ENCODE peak calls at places on chromosomes 5 and 9, in eight cellular contexts. One of them, this sample, is unnamed.

GRCh38 chr9:89719202-89719601 is 114.4 kb downstream of the GADD45G start:
- DNase-seq in neural crest cell: no peak
- DNase-seq in stimulated activated naive CD8-positive, alpha-beta T cell treated with anti-CD3 and anti-CD28 coated beads, Interleukin-15, Interleukin-2, amounts not matched to agents 100 U/mL and 50 U/mL, for 24 hours: no peak
- DNase-seq in left ventricle myocardium inferior: no peak
- DNase-seq in HepG2: no peak
- DNase-seq in activated naive CD8-positive, alpha-beta T cell treated with anti-CD3 and anti-CD28 coated beads, Interleukin-2, amount 50 U/mL, for 16 hours: no peak
- DNase-seq in stimulated activated CD4-positive, alpha-beta T cell treated with anti-CD3 and anti-CD28 coated beads, Interleukin-12 subunit alpha, Interleukin-12 subunit beta, amount 100 ng/mL, for 4 hours: no peak
- DNase-seq in H54: no peak
- DNase-seq in this sample: no peak

GRCh38 chr5:178115136-178115834 is 2.0 kb downstream of the N4BP3 start:
- DNase-seq in stimulated activated naive CD8-positive, alpha-beta T cell treated with anti-CD3 and anti-CD28 coated beads, Interleukin-15, Interleukin-2, amounts not matched to agents 100 U/mL and 50 U/mL, for 24 hours: peak; percentile 54
- DNase-seq in H54: no peak
- DNase-seq in HepG2: no peak
- DNase-seq in activated naive CD8-positive, alpha-beta T cell treated with anti-CD3 and anti-CD28 coated beads, Interleukin-2, amount 50 U/mL, for 16 hours: no peak
- DNase-seq in left ventricle myocardium inferior: no peak
- DNase-seq in neural crest cell: no peak
- DNase-seq in stimulated activated CD4-positive, alpha-beta T cell treated with anti-CD3 and anti-CD28 coated beads, Interleukin-12 subunit alpha, Interleukin-12 subunit beta, amount 100 ng/mL, for 4 hours: no peak
- DNase-seq in this sample: peak; percentile 49

GRCh38 chr9:123925820-123926219 is 4.1 kb downstream of the DENND1A start:
- DNase-seq in HepG2: peak; percentile 20
- DNase-seq in stimulated activated naive CD8-positive, alpha-beta T cell treated with anti-CD3 and anti-CD28 coated beads, Interleukin-15, Interleukin-2, amounts not matched to agents 100 U/mL and 50 U/mL, for 24 hours: no peak
- DNase-seq in H54: no peak
- DNase-seq in left ventricle myocardium inferior: no peak
- DNase-seq in stimulated activated CD4-positive, alpha-beta T cell treated with anti-CD3 and anti-CD28 coated beads, Interleukin-12 subunit alpha, Interleukin-12 subunit beta, amount 100 ng/mL, for 4 hours: no peak
- DNase-seq in neural crest cell: no peak
- DNase-seq in activated naive CD8-positive, alpha-beta T cell treated with anti-CD3 and anti-CD28 coated beads, Interleukin-2, amount 50 U/mL, for 16 hours: no peak
- DNase-seq in this sample: no peak

GRCh38 chr5:98468188-98468869 is 305.1 kb upstream of the RGMB start:
- DNase-seq in left ventricle myocardium inferior: no peak
- DNase-seq in H54: no peak
- DNase-seq in neural crest cell: no peak
- DNase-seq in stimulated activated CD4-positive, alpha-beta T cell treated with anti-CD3 and anti-CD28 coated beads, Interleukin-12 subunit alpha, Interleukin-12 subunit beta, amount 100 ng/mL, for 4 hours: no peak
- DNase-seq in stimulated activated naive CD8-positive, alpha-beta T cell treated with anti-CD3 and anti-CD28 coated beads, Interleukin-15, Interleukin-2, amounts not matched to agents 100 U/mL and 50 U/mL, for 24 hours: no peak
- DNase-seq in activated naive CD8-positive, alpha-beta T cell treated with anti-CD3 and anti-CD28 coated beads, Interleukin-2, amount 50 U/mL, for 16 hours: no peak
- DNase-seq in HepG2: no peak
- DNase-seq in this sample: no peak

GRCh38 chr5:78927657-78928282 is 57.3 kb downstream of the ARSB start:
- DNase-seq in left ventricle myocardium inferior: no peak
- DNase-seq in HepG2: peak; percentile 62
- DNase-seq in neural crest cell: no peak
- DNase-seq in stimulated activated CD4-positive, alpha-beta T cell treated with anti-CD3 and anti-CD28 coated beads, Interleukin-12 subunit alpha, Interleukin-12 subunit beta, amount 100 ng/mL, for 4 hours: no peak
- DNase-seq in activated naive CD8-positive, alpha-beta T cell treated with anti-CD3 and anti-CD28 coated beads, Interleukin-2, amount 50 U/mL, for 16 hours: no peak
- DNase-seq in stimulated activated naive CD8-positive, alpha-beta T cell treated with anti-CD3 and anti-CD28 coated beads, Interleukin-15, Interleukin-2, amounts not matched to agents 100 U/mL and 50 U/mL, for 24 hours: no peak
- DNase-seq in H54: peak; percentile 59
- DNase-seq in this sample: no peak

GRCh38 chr9:128304151-128304970 is 17.9 kb downstream of the TRUB2 start:
- DNase-seq in neural crest cell: no peak
- DNase-seq in stimulated activated naive CD8-positive, alpha-beta T cell treated with anti-CD3 and anti-CD28 coated beads, Interleukin-15, Interleukin-2, amounts not matched to agents 100 U/mL and 50 U/mL, for 24 hours: no peak
- DNase-seq in activated naive CD8-positive, alpha-beta T cell treated with anti-CD3 and anti-CD28 coated beads, Interleukin-2, amount 50 U/mL, for 16 hours: no peak
- DNase-seq in stimulated activated CD4-positive, alpha-beta T cell treated with anti-CD3 and anti-CD28 coated beads, Interleukin-12 subunit alpha, Interleukin-12 subunit beta, amount 100 ng/mL, for 4 hours: no peak
- DNase-seq in HepG2: no peak
- DNase-seq in left ventricle myocardium inferior: no peak
- DNase-seq in H54: no peak
- DNase-seq in this sample: no peak

GRCh38 chr9:121670447-121670846 is 19.0 kb downstream of the DAB2IP start:
- DNase-seq in activated naive CD8-positive, alpha-beta T cell treated with anti-CD3 and anti-CD28 coated beads, Interleukin-2, amount 50 U/mL, for 16 hours: no peak
- DNase-seq in HepG2: no peak
- DNase-seq in stimulated activated naive CD8-positive, alpha-beta T cell treated with anti-CD3 and anti-CD28 coated beads, Interleukin-15, Interleukin-2, amounts not matched to agents 100 U/mL and 50 U/mL, for 24 hours: no peak
- DNase-seq in left ventricle myocardium inferior: no peak
- DNase-seq in H54: no peak
- DNase-seq in stimulated activated CD4-positive, alpha-beta T cell treated with anti-CD3 and anti-CD28 coated beads, Interleukin-12 subunit alpha, Interleukin-12 subunit beta, amount 100 ng/mL, for 4 hours: no peak
- DNase-seq in neural crest cell: no peak
- DNase-seq in this sample: no peak

GRCh38 chr5:105101597-105101996 is 1539.0 kb upstream of the NUDT12 start:
- DNase-seq in activated naive CD8-positive, alpha-beta T cell treated with anti-CD3 and anti-CD28 coated beads, Interleukin-2, amount 50 U/mL, for 16 hours: no peak
- DNase-seq in HepG2: no peak
- DNase-seq in stimulated activated naive CD8-positive, alpha-beta T cell treated with anti-CD3 and anti-CD28 coated beads, Interleukin-15, Interleukin-2, amounts not matched to agents 100 U/mL and 50 U/mL, for 24 hours: no peak
- DNase-seq in H54: no peak
- DNase-seq in neural crest cell: no peak
- DNase-seq in left ventricle myocardium inferior: no peak
- DNase-seq in stimulated activated CD4-positive, alpha-beta T cell treated with anti-CD3 and anti-CD28 coated beads, Interleukin-12 subunit alpha, Interleukin-12 subunit beta, amount 100 ng/mL, for 4 hours: no peak
- DNase-seq in this sample: no peak

GRCh38 chr9:93292288-93292615 is 108.3 kb downstream of the WNK2 start:
- DNase-seq in left ventricle myocardium inferior: no peak
- DNase-seq in activated naive CD8-positive, alpha-beta T cell treated with anti-CD3 and anti-CD28 coated beads, Interleukin-2, amount 50 U/mL, for 16 hours: no peak
- DNase-seq in H54: no peak
- DNase-seq in HepG2: no peak
- DNase-seq in stimulated activated CD4-positive, alpha-beta T cell treated with anti-CD3 and anti-CD28 coated beads, Interleukin-12 subunit alpha, Interleukin-12 subunit beta, amount 100 ng/mL, for 4 hours: no peak
- DNase-seq in neural crest cell: no peak
- DNase-seq in stimulated activated naive CD8-positive, alpha-beta T cell treated with anti-CD3 and anti-CD28 coated beads, Interleukin-15, Interleukin-2, amounts not matched to agents 100 U/mL and 50 U/mL, for 24 hours: no peak
- DNase-seq in this sample: no peak

GRCh38 chr5:174354571-174354970 is 309.1 kb downstream of the NSG2 start:
- DNase-seq in stimulated activated naive CD8-positive, alpha-beta T cell treated with anti-CD3 and anti-CD28 coated beads, Interleukin-15, Interleukin-2, amounts not matched to agents 100 U/mL and 50 U/mL, for 24 hours: no peak
- DNase-seq in left ventricle myocardium inferior: no peak
- DNase-seq in H54: no peak
- DNase-seq in HepG2: no peak
- DNase-seq in stimulated activated CD4-positive, alpha-beta T cell treated with anti-CD3 and anti-CD28 coated beads, Interleukin-12 subunit alpha, Interleukin-12 subunit beta, amount 100 ng/mL, for 4 hours: no peak
- DNase-seq in activated naive CD8-positive, alpha-beta T cell treated with anti-CD3 and anti-CD28 coated beads, Interleukin-2, amount 50 U/mL, for 16 hours: no peak
- DNase-seq in neural crest cell: no peak
- DNase-seq in this sample: no peak

GRCh38 chr5:169299651-169300467 is 1.1 kb downstream of the SLIT3 start:
- DNase-seq in stimulated activated CD4-positive, alpha-beta T cell treated with anti-CD3 and anti-CD28 coated beads, Interleukin-12 subunit alpha, Interleukin-12 subunit beta, amount 100 ng/mL, for 4 hours: no peak
- DNase-seq in H54: no peak
- DNase-seq in activated naive CD8-positive, alpha-beta T cell treated with anti-CD3 and anti-CD28 coated beads, Interleukin-2, amount 50 U/mL, for 16 hours: no peak
- DNase-seq in stimulated activated naive CD8-positive, alpha-beta T cell treated with anti-CD3 and anti-CD28 coated beads, Interleukin-15, Interleukin-2, amounts not matched to agents 100 U/mL and 50 U/mL, for 24 hours: no peak
- DNase-seq in left ventricle myocardium inferior: no peak
- DNase-seq in neural crest cell: no peak
- DNase-seq in HepG2: no peak
- DNase-seq in this sample: no peak

GRCh38 chr5:147689436-147689835 is 93.1 kb downstream of the JAKMIP2 start:
- DNase-seq in left ventricle myocardium inferior: no peak
- DNase-seq in HepG2: no peak
- DNase-seq in activated naive CD8-positive, alpha-beta T cell treated with anti-CD3 and anti-CD28 coated beads, Interleukin-2, amount 50 U/mL, for 16 hours: no peak
- DNase-seq in stimulated activated CD4-positive, alpha-beta T cell treated with anti-CD3 and anti-CD28 coated beads, Interleukin-12 subunit alpha, Interleukin-12 subunit beta, amount 100 ng/mL, for 4 hours: no peak
- DNase-seq in stimulated activated naive CD8-positive, alpha-beta T cell treated with anti-CD3 and anti-CD28 coated beads, Interleukin-15, Interleukin-2, amounts not matched to agents 100 U/mL and 50 U/mL, for 24 hours: no peak
- DNase-seq in neural crest cell: no peak
- DNase-seq in H54: no peak
- DNase-seq in this sample: no peak

GRCh38 chr5:141826674-141827073 is 51.5 kb downstream of the PCDH1 start:
- DNase-seq in H54: no peak
- DNase-seq in stimulated activated naive CD8-positive, alpha-beta T cell treated with anti-CD3 and anti-CD28 coated beads, Interleukin-15, Interleukin-2, amounts not matched to agents 100 U/mL and 50 U/mL, for 24 hours: no peak
- DNase-seq in neural crest cell: no peak
- DNase-seq in stimulated activated CD4-positive, alpha-beta T cell treated with anti-CD3 and anti-CD28 coated beads, Interleukin-12 subunit alpha, Interleukin-12 subunit beta, amount 100 ng/mL, for 4 hours: no peak
- DNase-seq in HepG2: no peak
- DNase-seq in activated naive CD8-positive, alpha-beta T cell treated with anti-CD3 and anti-CD28 coated beads, Interleukin-2, amount 50 U/mL, for 16 hours: no peak
- DNase-seq in left ventricle myocardium inferior: peak; percentile 53
- DNase-seq in this sample: no peak

GRCh38 chr5:172758077-172758835 is 12.7 kb downstream of the DUSP1 start:
- DNase-seq in H54: peak; percentile 92
- DNase-seq in stimulated activated naive CD8-positive, alpha-beta T cell treated with anti-CD3 and anti-CD28 coated beads, Interleukin-15, Interleukin-2, amounts not matched to agents 100 U/mL and 50 U/mL, for 24 hours: no peak
- DNase-seq in activated naive CD8-positive, alpha-beta T cell treated with anti-CD3 and anti-CD28 coated beads, Interleukin-2, amount 50 U/mL, for 16 hours: no peak
- DNase-seq in neural crest cell: no peak
- DNase-seq in HepG2: no peak
- DNase-seq in stimulated activated CD4-positive, alpha-beta T cell treated with anti-CD3 and anti-CD28 coated beads, Interleukin-12 subunit alpha, Interleukin-12 subunit beta, amount 100 ng/mL, for 4 hours: no peak
- DNase-seq in left ventricle myocardium inferior: no peak
- DNase-seq in this sample: no peak

GRCh38 chr5:139689631-139690384 is 41.7 kb downstream of the CXXC5 start:
- DNase-seq in left ventricle myocardium inferior: no peak
- DNase-seq in H54: no peak
- DNase-seq in HepG2: no peak
- DNase-seq in stimulated activated naive CD8-positive, alpha-beta T cell treated with anti-CD3 and anti-CD28 coated beads, Interleukin-15, Interleukin-2, amounts not matched to agents 100 U/mL and 50 U/mL, for 24 hours: no peak
- DNase-seq in activated naive CD8-positive, alpha-beta T cell treated with anti-CD3 and anti-CD28 coated beads, Interleukin-2, amount 50 U/mL, for 16 hours: no peak
- DNase-seq in stimulated activated CD4-positive, alpha-beta T cell treated with anti-CD3 and anti-CD28 coated beads, Interleukin-12 subunit alpha, Interleukin-12 subunit beta, amount 100 ng/mL, for 4 hours: no peak
- DNase-seq in neural crest cell: no peak
- DNase-seq in this sample: no peak

GRCh38 chr5:102090770-102091169 is 205.3 kb downstream of the SLCO4C1 start:
- DNase-seq in activated naive CD8-positive, alpha-beta T cell treated with anti-CD3 and anti-CD28 coated beads, Interleukin-2, amount 50 U/mL, for 16 hours: no peak
- DNase-seq in H54: peak; percentile 4
- DNase-seq in left ventricle myocardium inferior: no peak
- DNase-seq in HepG2: peak; percentile 77
- DNase-seq in stimulated activated naive CD8-positive, alpha-beta T cell treated with anti-CD3 and anti-CD28 coated beads, Interleukin-15, Interleukin-2, amounts not matched to agents 100 U/mL and 50 U/mL, for 24 hours: no peak
- DNase-seq in neural crest cell: no peak
- DNase-seq in stimulated activated CD4-positive, alpha-beta T cell treated with anti-CD3 and anti-CD28 coated beads, Interleukin-12 subunit alpha, Interleukin-12 subunit beta, amount 100 ng/mL, for 4 hours: no peak
- DNase-seq in this sample: no peak

GRCh38 chr9:94663139-94663538 is 23.8 kb upstream of the FBP1 start:
- DNase-seq in H54: no peak
- DNase-seq in HepG2: no peak
- DNase-seq in stimulated activated naive CD8-positive, alpha-beta T cell treated with anti-CD3 and anti-CD28 coated beads, Interleukin-15, Interleukin-2, amounts not matched to agents 100 U/mL and 50 U/mL, for 24 hours: no peak
- DNase-seq in stimulated activated CD4-positive, alpha-beta T cell treated with anti-CD3 and anti-CD28 coated beads, Interleukin-12 subunit alpha, Interleukin-12 subunit beta, amount 100 ng/mL, for 4 hours: no peak
- DNase-seq in neural crest cell: no peak
- DNase-seq in left ventricle myocardium inferior: no peak
- DNase-seq in activated naive CD8-positive, alpha-beta T cell treated with anti-CD3 and anti-CD28 coated beads, Interleukin-2, amount 50 U/mL, for 16 hours: no peak
- DNase-seq in this sample: no peak

GRCh38 chr5:83313431-83313830 is 158.1 kb upstream of the VCAN start:
- DNase-seq in neural crest cell: no peak
- DNase-seq in stimulated activated CD4-positive, alpha-beta T cell treated with anti-CD3 and anti-CD28 coated beads, Interleukin-12 subunit alpha, Interleukin-12 subunit beta, amount 100 ng/mL, for 4 hours: no peak
- DNase-seq in activated naive CD8-positive, alpha-beta T cell treated with anti-CD3 and anti-CD28 coated beads, Interleukin-2, amount 50 U/mL, for 16 hours: no peak
- DNase-seq in HepG2: no peak
- DNase-seq in stimulated activated naive CD8-positive, alpha-beta T cell treated with anti-CD3 and anti-CD28 coated beads, Interleukin-15, Interleukin-2, amounts not matched to agents 100 U/mL and 50 U/mL, for 24 hours: no peak
- DNase-seq in H54: no peak
- DNase-seq in left ventricle myocardium inferior: no peak
- DNase-seq in this sample: no peak

GRCh38 chr5:132300572-132301340 is 6.6 kb downstream of the SLC22A4 start:
- DNase-seq in left ventricle myocardium inferior: no peak
- DNase-seq in neural crest cell: no peak
- DNase-seq in HepG2: no peak
- DNase-seq in stimulated activated naive CD8-positive, alpha-beta T cell treated with anti-CD3 and anti-CD28 coated beads, Interleukin-15, Interleukin-2, amounts not matched to agents 100 U/mL and 50 U/mL, for 24 hours: no peak
- DNase-seq in stimulated activated CD4-positive, alpha-beta T cell treated with anti-CD3 and anti-CD28 coated beads, Interleukin-12 subunit alpha, Interleukin-12 subunit beta, amount 100 ng/mL, for 4 hours: no peak
- DNase-seq in H54: no peak
- DNase-seq in activated naive CD8-positive, alpha-beta T cell treated with anti-CD3 and anti-CD28 coated beads, Interleukin-2, amount 50 U/mL, for 16 hours: no peak
- DNase-seq in this sample: no peak

GRCh38 chr5:124612023-124612422 is 134.4 kb downstream of the ZNF608 start:
- DNase-seq in neural crest cell: no peak
- DNase-seq in H54: no peak
- DNase-seq in left ventricle myocardium inferior: no peak
- DNase-seq in stimulated activated naive CD8-positive, alpha-beta T cell treated with anti-CD3 and anti-CD28 coated beads, Interleukin-15, Interleukin-2, amounts not matched to agents 100 U/mL and 50 U/mL, for 24 hours: no peak
- DNase-seq in HepG2: no peak
- DNase-seq in stimulated activated CD4-positive, alpha-beta T cell treated with anti-CD3 and anti-CD28 coated beads, Interleukin-12 subunit alpha, Interleukin-12 subunit beta, amount 100 ng/mL, for 4 hours: no peak
- DNase-seq in activated naive CD8-positive, alpha-beta T cell treated with anti-CD3 and anti-CD28 coated beads, Interleukin-2, amount 50 U/mL, for 16 hours: no peak
- DNase-seq in this sample: no peak

GRCh38 chr5:133741396-133741795 is 129.1 kb upstream of the FSTL4 start:
- DNase-seq in stimulated activated CD4-positive, alpha-beta T cell treated with anti-CD3 and anti-CD28 coated beads, Interleukin-12 subunit alpha, Interleukin-12 subunit beta, amount 100 ng/mL, for 4 hours: no peak
- DNase-seq in neural crest cell: no peak
- DNase-seq in activated naive CD8-positive, alpha-beta T cell treated with anti-CD3 and anti-CD28 coated beads, Interleukin-2, amount 50 U/mL, for 16 hours: no peak
- DNase-seq in HepG2: no peak
- DNase-seq in left ventricle myocardium inferior: no peak
- DNase-seq in H54: no peak
- DNase-seq in stimulated activated naive CD8-positive, alpha-beta T cell treated with anti-CD3 and anti-CD28 coated beads, Interleukin-15, Interleukin-2, amounts not matched to agents 100 U/mL and 50 U/mL, for 24 hours: no peak
- DNase-seq in this sample: no peak

GRCh38 chr9:92576175-92576574 is 40.4 kb upstream of the ECM2 start:
- DNase-seq in stimulated activated CD4-positive, alpha-beta T cell treated with anti-CD3 and anti-CD28 coated beads, Interleukin-12 subunit alpha, Interleukin-12 subunit beta, amount 100 ng/mL, for 4 hours: no peak
- DNase-seq in activated naive CD8-positive, alpha-beta T cell treated with anti-CD3 and anti-CD28 coated beads, Interleukin-2, amount 50 U/mL, for 16 hours: no peak
- DNase-seq in neural crest cell: no peak
- DNase-seq in stimulated activated naive CD8-positive, alpha-beta T cell treated with anti-CD3 and anti-CD28 coated beads, Interleukin-15, Interleukin-2, amounts not matched to agents 100 U/mL and 50 U/mL, for 24 hours: no peak
- DNase-seq in HepG2: no peak
- DNase-seq in left ventricle myocardium inferior: no peak
- DNase-seq in H54: no peak
- DNase-seq in this sample: no peak

GRCh38 chr5:118326496-118327045 is 661.8 kb downstream of the DTWD2 start:
- DNase-seq in neural crest cell: no peak
- DNase-seq in stimulated activated CD4-positive, alpha-beta T cell treated with anti-CD3 and anti-CD28 coated beads, Interleukin-12 subunit alpha, Interleukin-12 subunit beta, amount 100 ng/mL, for 4 hours: no peak
- DNase-seq in H54: no peak
- DNase-seq in activated naive CD8-positive, alpha-beta T cell treated with anti-CD3 and anti-CD28 coated beads, Interleukin-2, amount 50 U/mL, for 16 hours: no peak
- DNase-seq in left ventricle myocardium inferior: no peak
- DNase-seq in stimulated activated naive CD8-positive, alpha-beta T cell treated with anti-CD3 and anti-CD28 coated beads, Interleukin-15, Interleukin-2, amounts not matched to agents 100 U/mL and 50 U/mL, for 24 hours: no peak
- DNase-seq in HepG2: no peak
- DNase-seq in this sample: no peak

GRCh38 chr9:136669791-136670464 is 7.2 kb downstream of the EGFL7 start:
- DNase-seq in stimulated activated naive CD8-positive, alpha-beta T cell treated with anti-CD3 and anti-CD28 coated beads, Interleukin-15, Interleukin-2, amounts not matched to agents 100 U/mL and 50 U/mL, for 24 hours: no peak
- DNase-seq in stimulated activated CD4-positive, alpha-beta T cell treated with anti-CD3 and anti-CD28 coated beads, Interleukin-12 subunit alpha, Interleukin-12 subunit beta, amount 100 ng/mL, for 4 hours: no peak
- DNase-seq in activated naive CD8-positive, alpha-beta T cell treated with anti-CD3 and anti-CD28 coated beads, Interleukin-2, amount 50 U/mL, for 16 hours: no peak
- DNase-seq in left ventricle myocardium inferior: no peak
- DNase-seq in neural crest cell: no peak
- DNase-seq in HepG2: no peak
- DNase-seq in H54: no peak
- DNase-seq in this sample: no peak

GRCh38 chr9:121839726-121840500 is 188.5 kb downstream of the DAB2IP start:
- DNase-seq in stimulated activated naive CD8-positive, alpha-beta T cell treated with anti-CD3 and anti-CD28 coated beads, Interleukin-15, Interleukin-2, amounts not matched to agents 100 U/mL and 50 U/mL, for 24 hours: peak; percentile 7
- DNase-seq in HepG2: no peak
- DNase-seq in H54: no peak
- DNase-seq in left ventricle myocardium inferior: no peak
- DNase-seq in neural crest cell: no peak
- DNase-seq in activated naive CD8-positive, alpha-beta T cell treated with anti-CD3 and anti-CD28 coated beads, Interleukin-2, amount 50 U/mL, for 16 hours: no peak
- DNase-seq in stimulated activated CD4-positive, alpha-beta T cell treated with anti-CD3 and anti-CD28 coated beads, Interleukin-12 subunit alpha, Interleukin-12 subunit beta, amount 100 ng/mL, for 4 hours: no peak
- DNase-seq in this sample: no peak

GRCh38 chr5:178778919-178779318 is 48.5 kb upstream of the ZNF354A start:
- DNase-seq in left ventricle myocardium inferior: no peak
- DNase-seq in H54: no peak
- DNase-seq in stimulated activated naive CD8-positive, alpha-beta T cell treated with anti-CD3 and anti-CD28 coated beads, Interleukin-15, Interleukin-2, amounts not matched to agents 100 U/mL and 50 U/mL, for 24 hours: no peak
- DNase-seq in activated naive CD8-positive, alpha-beta T cell treated with anti-CD3 and anti-CD28 coated beads, Interleukin-2, amount 50 U/mL, for 16 hours: no peak
- DNase-seq in stimulated activated CD4-positive, alpha-beta T cell treated with anti-CD3 and anti-CD28 coated beads, Interleukin-12 subunit alpha, Interleukin-12 subunit beta, amount 100 ng/mL, for 4 hours: no peak
- DNase-seq in neural crest cell: no peak
- DNase-seq in HepG2: peak; percentile 71
- DNase-seq in this sample: no peak

GRCh38 chr5:121144764-121145163 is 680.7 kb downstream of the PRR16 start:
- DNase-seq in HepG2: no peak
- DNase-seq in activated naive CD8-positive, alpha-beta T cell treated with anti-CD3 and anti-CD28 coated beads, Interleukin-2, amount 50 U/mL, for 16 hours: no peak
- DNase-seq in H54: no peak
- DNase-seq in neural crest cell: no peak
- DNase-seq in stimulated activated naive CD8-positive, alpha-beta T cell treated with anti-CD3 and anti-CD28 coated beads, Interleukin-15, Interleukin-2, amounts not matched to agents 100 U/mL and 50 U/mL, for 24 hours: no peak
- DNase-seq in stimulated activated CD4-positive, alpha-beta T cell treated with anti-CD3 and anti-CD28 coated beads, Interleukin-12 subunit alpha, Interleukin-12 subunit beta, amount 100 ng/mL, for 4 hours: no peak
- DNase-seq in left ventricle myocardium inferior: no peak
- DNase-seq in this sample: no peak

This sample was measured in activated T-cell treated with anti-CD3 and anti-CD28 coated beads, Interleukin-2, amount 50 U/mL, for 24 hours.